ENCODE peak calls at places on chromosomes 5 and 9, in ten cellular contexts. G, Q, T, X, S, O, B, D, H and U are unnamed samples.

GRCh38 chr9:18826248-18826647 is 206.8 kb downstream of the SAXO1 start:
- DNase-seq in G (no peak), Q (no peak), T (no peak), X (no peak), S (no peak), O (no peak), B (no peak), D (no peak), H (no peak), U (no peak)

GRCh38 chr5:78887384-78888118 is 97.6 kb downstream of the ARSB start:
- DNase-seq in G (no peak), Q (no peak), T (no peak), X (no peak), S (no peak), O (no peak), B (no peak), D (no peak), H (no peak), U (no peak)

GRCh38 chr5:141533897-141534296 is 45.0 kb downstream of the PCDHGC5 start:
- DNase-seq in G (no peak), Q (no peak), T (no peak), X (no peak), S (no peak), O (no peak), B (no peak), D (no peak), H (no peak), U (no peak)

GRCh38 chr9:131528186-131528585 is 2.9 kb downstream of the UCK1 start:
- DNase-seq in G (no peak), Q (no peak), T (no peak), X (no peak), S (no peak), O (no peak), B (no peak), D (no peak), H (no peak), U (no peak)

GRCh38 chr9:88889386-88889785 is 101.9 kb upstream of the S1PR3 start:
- DNase-seq in G (no peak), Q (no peak), T (no peak), X (no peak), S (no peak), O (no peak), B (no peak), D (no peak), H (no peak), U (no peak)

GRCh38 chr9:123985869-123986268 is 25.7 kb upstream of the LHX2 start:
- DNase-seq in G (no peak), Q (no peak), T (no peak), X (no peak), S (no peak), O (no peak), B (no peak), D (no peak), H (no peak), U (no peak)

GRCh38 chr5:141094481-141095262 is at the start of gene PCDHB2:
- DNase-seq in G (no peak), Q (no peak), T (no peak), X (no peak), S (peak; percentile 79), O (peak; percentile 22), B (no peak), D (no peak), H (no peak), U (peak; percentile 56)

GRCh38 chr9:83423815-83424707 is 114.1 kb downstream of the FRMD3 start:
- DNase-seq in G (no peak), Q (no peak), T (no peak), X (no peak), S (peak; percentile 94), O (no peak), B (no peak), D (no peak), H (no peak), U (no peak)

GRCh38 chr5:171520300-171521170 is 101.1 kb downstream of the FGF18 start:
- DNase-seq in G (no peak), Q (no peak), T (no peak), X (no peak), S (no peak), O (peak; percentile 25), B (no peak), D (peak; percentile 60), H (no peak), U (peak; percentile 73)

GRCh38 chr9:84154320-84154719 is 173.7 kb downstream of the RMI1 start:
- DNase-seq in G (no peak), Q (no peak), T (no peak), X (no peak), S (no peak), O (no peak), B (no peak), D (no peak), H (no peak), U (no peak)

GRCh38 chr5:112854651-112855050 is 6.4 kb upstream of the SRP19 start:
- DNase-seq in G (no peak), Q (no peak), T (no peak), X (no peak), S (no peak), O (no peak), B (no peak), D (no peak), H (no peak), U (no peak)
- TF ChIP-seq POLR2A in G (no peak), Q (no peak), T (no peak), X (no peak), S (no peak), O (no peak), B (no peak), D (no peak), H (no peak), U (no peak)

GRCh38 chr5:178695560-178695959 is 34.9 kb downstream of the ZNF354A start:
- DNase-seq in G (no peak), Q (no peak), T (no peak), X (no peak), S (no peak), O (no peak), B (no peak), D (no peak), H (no peak), U (no peak)
- TF ChIP-seq POLR2A in G (no peak), Q (no peak), T (no peak), X (no peak), S (no peak), O (no peak), B (no peak), D (no peak), H (no peak), U (no peak)

DNA sequence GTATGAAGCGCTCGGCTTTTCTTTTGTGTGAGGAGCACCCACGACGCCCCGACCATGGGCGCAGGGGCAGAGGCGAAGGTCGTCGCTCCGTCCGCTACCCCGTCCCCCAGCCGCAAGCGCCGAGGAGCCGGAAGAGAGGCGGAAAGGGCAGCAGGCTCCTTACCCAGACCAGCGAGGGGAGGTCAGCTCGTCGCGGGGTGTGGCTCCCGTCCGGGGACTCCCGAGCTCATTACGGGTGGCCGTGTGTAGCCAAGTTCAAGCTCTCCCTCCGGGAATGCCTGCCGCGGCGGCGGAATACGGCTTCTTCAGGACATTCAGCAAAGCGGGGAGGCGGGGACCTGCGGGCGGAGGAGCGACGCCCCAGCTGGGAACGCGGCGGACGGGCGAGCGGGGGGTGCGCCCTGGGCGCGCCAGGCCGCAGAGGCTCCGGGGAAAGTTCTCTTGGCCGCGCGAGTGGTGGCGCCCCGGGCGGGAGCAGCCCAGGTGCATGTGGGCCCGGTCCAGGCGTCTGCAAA is 576 bp upstream of the EPB41L4A start:
- DNase-seq in G (peak; percentile 51), Q (peak; percentile 83), T (peak; percentile 52), X (peak; percentile 40), S (no peak), O (peak; percentile 62), B (peak; percentile 30), D (peak; percentile 46), H (peak; percentile 13), U (no peak)
- TF ChIP-seq POLR2A in G (no peak), Q (no peak), T (no peak), X (no peak), S (no peak), O (no peak), B (no peak), D (no peak), H (no peak), U (no peak)

DNA sequence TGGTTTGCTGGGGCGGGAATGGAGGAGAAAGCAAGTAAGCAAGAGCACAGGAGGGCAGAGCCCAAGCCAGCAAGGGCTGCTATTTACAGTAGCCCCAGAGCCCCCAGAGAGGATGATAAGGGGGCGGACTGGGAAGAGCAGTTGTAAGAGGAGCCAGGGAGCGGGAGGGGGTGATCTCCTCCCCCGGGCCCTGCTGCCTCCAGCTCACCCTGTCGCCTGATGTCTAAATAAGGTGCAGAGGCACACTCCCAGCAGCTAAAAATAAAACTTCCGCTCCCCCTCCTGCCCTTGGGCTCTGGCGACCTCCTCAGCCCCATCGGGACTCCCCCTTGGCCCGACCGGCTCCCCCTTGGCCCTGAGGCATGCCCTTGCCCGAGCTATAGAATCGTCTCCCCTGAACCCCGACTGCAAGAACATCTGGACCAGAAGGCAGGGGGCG is 14.4 kb upstream of the CCDC69 start:
- DNase-seq in G (no peak), Q (no peak), T (no peak), X (no peak), S (no peak), O (peak; percentile 56), B (peak; percentile 47), D (peak; percentile 60), H (no peak), U (no peak)
- TF ChIP-seq POLR2A in G (no peak), Q (no peak), T (no peak), X (no peak), S (no peak), O (no peak), B (peak; percentile 62), D (no peak), H (no peak), U (no peak)

GRCh38 chr5:138752341-138752950 is 779 bp upstream of the CTNNA1 start:
- DNase-seq in G (peak; percentile 28), Q (peak; percentile 76), T (peak; percentile 51), X (no peak), S (peak; percentile 39), O (peak; percentile 38), B (no peak), D (peak; percentile 21), H (peak; percentile 34), U (no peak)
- TF ChIP-seq POLR2A in G (no peak), Q (no peak), T (peak; percentile 62), X (no peak), S (no peak), O (no peak), B (no peak), D (no peak), H (peak; percentile 12), U (no peak)